ENCODE peak calls at places on chromosomes 7 and 10, in four cellular contexts. X is uterus; O is pancreas; U is CD8-positive, alpha-beta T cell. G is an unnamed sample.
A peak's percentile ranks its signal among the peaks of the same experiment; 100 is the strongest.

GRCh38 chr7:31935115-31935514 is 135.1 kb downstream of the PDE1C start:
- DNase-seq in X (no peak), O (no peak), U (no peak), G (peak; percentile 46)

GRCh38 chr7:81430150-81430549 is 339.7 kb downstream of the HGF start:
- DNase-seq in X (no peak), O (no peak), U (no peak), G (no peak)

GRCh38 chr7:90298145-90299038 is 22.7 kb downstream of the FAM237B start:
- DNase-seq in X (no peak), O (no peak), U (no peak), G (no peak)

GRCh38 chr7:158029431-158029938 is 558.1 kb downstream of the PTPRN2 start:
- DNase-seq in X (no peak), O (no peak), U (no peak), G (no peak)

GRCh38 chr10:28668363-28669226 is 8.7 kb upstream of the BAMBI start:
- DNase-seq in X (peak; percentile 75), O (peak; percentile 26), U (peak; percentile 46), G (peak; percentile 73)

GRCh38 chr7:141630621-141631020 is 71.3 kb downstream of the DENND11 start:
- DNase-seq in X (no peak), O (no peak), U (no peak), G (no peak)

GRCh38 chr7:76272872-76273271 is 29.6 kb upstream of the HSPB1 start:
- DNase-seq in X (no peak), O (no peak), U (no peak), G (no peak)

GRCh38 chr7:2814682-2815522 is 29.2 kb downstream of the GNA12 start:
- DNase-seq in X (no peak), O (no peak), U (no peak), G (peak; percentile 52)

GRCh38 chr10:1382711-1383110 is 326.5 kb downstream of the WDR37 start:
- DNase-seq in X (no peak), O (no peak), U (no peak), G (no peak)

GRCh38 chr10:85600026-85600743 is 766.4 kb downstream of the GRID1 start:
- DNase-seq in X (no peak), O (no peak), U (no peak), G (no peak)

GRCh38 chr7:97004931-97005763 is at the start of gene DLX6:
- DNase-seq in X (peak; percentile 61), O (no peak), U (no peak), G (peak; percentile 68)

GRCh38 chr7:98557538-98558031 is 59.5 kb upstream of the NPTX2 start:
- DNase-seq in X (no peak), O (peak; percentile 25), U (no peak), G (no peak)

GRCh38 chr7:74219416-74219815 is 9.6 kb downstream of the LAT2 start:
- DNase-seq in X (no peak), O (no peak), U (no peak), G (no peak)

GRCh38 chr7:131173148-131173890 is 154.4 kb upstream of the MKLN1 start:
- DNase-seq in X (no peak), O (no peak), U (no peak), G (peak; percentile 26)

GRCh38 chr10:19328582-19328981 is 280.0 kb downstream of the MALRD1 start:
- DNase-seq in X (no peak), O (no peak), U (no peak), G (no peak)

GRCh38 chr7:37411444-37412034 is 37.1 kb downstream of the ELMO1 start:
- DNase-seq in X (no peak), O (no peak), U (no peak), G (no peak)

GRCh38 chr10:44973323-44974081 is 5.1 kb downstream of the DEPP1 start:
- DNase-seq in X (no peak), O (no peak), U (no peak), G (no peak)

GRCh38 chr7:157863906-157864810 is 527.4 kb downstream of the DNAJB6 start:
- DNase-seq in X (no peak), O (no peak), U (no peak), G (no peak)

GRCh38 chr10:80199828-80200227 is 5.5 kb downstream of the ANXA11 start:
- DNase-seq in X (peak; percentile 39), O (no peak), U (no peak), G (no peak)

GRCh38 chr7:82494420-82494819 is 50.8 kb upstream of the CACNA2D1 start:
- DNase-seq in X (no peak), O (no peak), U (no peak), G (no peak)

DNA sequence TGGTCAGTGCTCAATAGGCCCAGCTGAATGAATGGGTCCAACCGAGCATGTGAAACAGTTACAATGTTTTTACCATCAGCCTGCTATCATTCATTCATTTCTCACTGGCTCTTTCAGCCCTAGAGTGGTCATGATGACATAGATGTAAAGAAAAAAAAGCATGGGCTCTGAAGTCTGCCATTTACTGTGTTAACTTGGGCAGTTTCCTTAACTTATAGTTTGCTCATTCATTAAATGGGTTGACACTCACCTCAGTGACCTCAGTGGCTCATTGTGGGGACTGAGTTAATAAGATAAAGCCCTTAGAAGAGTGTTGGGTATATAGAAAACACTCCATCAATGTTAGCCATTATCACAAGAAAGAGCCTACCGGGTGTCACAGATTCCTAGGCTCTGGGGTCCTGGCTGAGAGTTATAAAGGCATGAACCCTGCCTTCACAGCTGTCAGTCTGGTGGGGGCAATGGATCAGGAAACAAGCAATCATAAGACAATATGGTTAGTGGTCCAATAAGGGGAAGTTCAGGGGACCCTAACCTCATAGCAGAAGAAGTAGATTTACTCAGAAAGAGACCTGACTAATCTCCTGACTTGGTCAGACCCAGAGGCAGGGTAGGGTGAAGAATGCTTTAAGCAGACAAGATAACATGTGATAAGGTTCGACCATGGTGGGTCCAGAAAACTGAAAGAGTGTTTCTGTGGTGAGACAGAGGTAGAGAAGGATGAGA is 29.7 kb upstream of the GPAM start:
- DNase-seq in X (no peak), O (no peak), U (no peak), G (no peak)
- H3K4me3 ChIP-seq in X (no peak overlapping the region), O (no peak overlapping the region), U (no peak overlapping the region), G (no peak overlapping the region)

DNA sequence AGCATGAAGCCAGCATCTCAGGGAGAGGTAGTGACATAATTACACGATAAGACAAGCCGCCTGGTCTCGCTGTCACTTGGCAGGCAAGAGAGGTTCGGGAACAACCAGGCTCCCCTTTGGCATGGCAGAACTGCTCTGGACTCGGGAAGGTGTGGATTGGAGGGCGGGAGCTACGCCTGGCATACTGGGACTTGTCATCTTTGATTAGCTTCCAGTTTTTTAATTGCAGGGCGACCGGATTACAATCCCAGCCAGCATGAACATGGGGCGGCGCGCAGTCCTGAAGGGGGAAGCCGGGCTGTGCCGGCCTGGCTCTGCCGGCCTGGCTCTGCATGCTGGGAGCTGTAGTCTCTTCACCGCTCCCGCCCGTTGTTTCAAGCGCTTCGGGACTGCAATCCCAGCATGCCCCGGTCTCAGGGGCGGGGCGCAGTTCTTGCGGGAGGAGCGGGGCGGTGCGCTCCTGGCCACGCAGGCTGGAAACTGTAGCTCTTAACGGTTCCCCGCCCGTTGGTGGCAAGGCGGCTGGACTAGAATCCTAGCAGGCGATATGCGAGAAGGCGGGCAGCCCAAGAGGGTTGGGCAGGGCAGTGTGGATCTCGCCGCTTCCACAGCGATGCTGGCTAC is 45.5 kb upstream of the ZNF716 start:
- DNase-seq in X (peak; percentile 70), O (peak; percentile 59), U (no peak), G (peak; percentile 62)
- H3K9me3 ChIP-seq in X (no peaks in the 10 kb centered on the region), O (no peaks in the 10 kb centered on the region), U (no peaks in the 10 kb centered on the region), G (no peaks in the 10 kb centered on the region)

GRCh38 chr10:100653957-100654834 is 91.2 kb upstream of the PAX2 start:
- DNase-seq in X (no peak), O (no peak), U (no peak), G (peak; percentile 51)
- H3K4me3 ChIP-seq in X (no peak overlapping the region), O (no peak overlapping the region), U (peak overlapping the region; percentile 45), G (no peak overlapping the region)

GRCh38 chr10:130398090-130398994 is 262.2 kb downstream of the GLRX3 start:
- DNase-seq in X (no peak), O (no peak), U (no peak), G (no peak)
- H3K9me3 ChIP-seq in X (no peaks in the 10 kb centered on the region), O (no peaks in the 10 kb centered on the region), U (no peaks in the 10 kb centered on the region), G (no peaks in the 10 kb centered on the region)

GRCh38 chr7:156124356-156124755 is 312.1 kb upstream of the SHH start:
- DNase-seq in X (no peak), O (no peak), U (no peak), G (no peak)
- H3K4me3 ChIP-seq in X (no peak overlapping the region), O (no peak overlapping the region), U (no peak overlapping the region), G (no peak overlapping the region)

GRCh38 chr7:154767821-154768415 is 235.0 kb downstream of the PAXIP1 start:
- DNase-seq in X (no peak), O (no peak), U (no peak), G (no peak)

GRCh38 chr7:154769527-154769926 is 233.4 kb downstream of the PAXIP1 start:
- DNase-seq in X (no peak), O (no peak), U (no peak), G (no peak)

GRCh38 chr7:154769011-154769410 is 233.9 kb downstream of the PAXIP1 start:
- DNase-seq in X (no peak), O (no peak), U (no peak), G (no peak)

GRCh38 chr7:154770962-154771361 is 232.0 kb downstream of the PAXIP1 start:
- DNase-seq in X (no peak), O (no peak), U (no peak), G (no peak)

GRCh38 chr7:154770361-154770760 is 232.6 kb downstream of the PAXIP1 start:
- DNase-seq in X (no peak), O (no peak), U (no peak), G (no peak)
- H3K9me3 ChIP-seq in X (no peaks in the 10 kb centered on the region), O (no peaks in the 10 kb centered on the region), U (no peaks in the 10 kb centered on the region), G (no peaks in the 10 kb centered on the region)

G was measured in MG63.